ENCODE peak calls at places on chromosomes 11 and 22, in nine cellular contexts. One of them, this sample, is unnamed.

GRCh38 chr22:35299217-35299716 is 427 bp upstream of the TOM1 start:
- DNase-seq in mucosa of descending colon: no peak
- DNase-seq in mesendoderm: no peak
- DNase-seq in pancreas: no peak
- DNase-seq in aorta: no peak
- DNase-seq in CD8-positive, alpha-beta T cell: no peak
- DNase-seq in H9: no peak
- DNase-seq in tibial artery: no peak
- DNase-seq in uterus: no peak
- DNase-seq in this sample: no peak

GRCh38 chr11:27373856-27374602 is 11.0 kb upstream of the CCDC34 start:
- DNase-seq in mucosa of descending colon: no peak
- DNase-seq in mesendoderm: peak; percentile 50
- DNase-seq in pancreas: no peak
- DNase-seq in aorta: no peak
- DNase-seq in CD8-positive, alpha-beta T cell: no peak
- DNase-seq in H9: no peak
- DNase-seq in tibial artery: no peak
- DNase-seq in uterus: no peak
- DNase-seq in this sample: no peak

GRCh38 chr22:32796865-32797573 is 4.5 kb upstream of the TIMP3 start:
- DNase-seq in mucosa of descending colon: peak; percentile 72
- DNase-seq in mesendoderm: peak; percentile 67
- DNase-seq in pancreas: peak; percentile 44
- DNase-seq in aorta: peak; percentile 76
- DNase-seq in CD8-positive, alpha-beta T cell: peak; percentile 3
- DNase-seq in H9: peak; percentile 68
- DNase-seq in tibial artery: peak; percentile 85
- DNase-seq in uterus: peak; percentile 76
- DNase-seq in this sample: peak; percentile 71

GRCh38 chr11:112903310-112903709 is 57.9 kb upstream of the NCAM1 start:
- DNase-seq in mucosa of descending colon: no peak
- DNase-seq in mesendoderm: no peak
- DNase-seq in pancreas: no peak
- DNase-seq in aorta: no peak
- DNase-seq in CD8-positive, alpha-beta T cell: no peak
- DNase-seq in H9: no peak
- DNase-seq in tibial artery: no peak
- DNase-seq in uterus: no peak
- DNase-seq in this sample: no peak

GRCh38 chr11:81644239-81644840 is 1089.3 kb downstream of the FAM181B start:
- DNase-seq in mucosa of descending colon: no peak
- DNase-seq in mesendoderm: peak; percentile 88
- DNase-seq in pancreas: no peak
- DNase-seq in aorta: no peak
- DNase-seq in CD8-positive, alpha-beta T cell: no peak
- DNase-seq in H9: peak; percentile 53
- DNase-seq in tibial artery: no peak
- DNase-seq in uterus: no peak
- DNase-seq in this sample: no peak

GRCh38 chr11:106400949-106401545 is 323.6 kb downstream of the AASDHPPT start:
- DNase-seq in mucosa of descending colon: no peak
- DNase-seq in mesendoderm: no peak
- DNase-seq in pancreas: no peak
- DNase-seq in aorta: no peak
- DNase-seq in CD8-positive, alpha-beta T cell: no peak
- DNase-seq in H9: no peak
- DNase-seq in tibial artery: no peak
- DNase-seq in uterus: no peak
- DNase-seq in this sample: no peak

GRCh38 chr11:109390752-109391151 is 31.2 kb upstream of the C11orf87 start:
- DNase-seq in mucosa of descending colon: no peak
- DNase-seq in mesendoderm: peak; percentile 6
- DNase-seq in pancreas: no peak
- DNase-seq in aorta: no peak
- DNase-seq in CD8-positive, alpha-beta T cell: no peak
- DNase-seq in H9: no peak
- DNase-seq in tibial artery: no peak
- DNase-seq in uterus: no peak
- DNase-seq in this sample: no peak

GRCh38 chr11:39221739-39222138 is 2237.7 kb downstream of the LRRC4C start:
- DNase-seq in mucosa of descending colon: no peak
- DNase-seq in mesendoderm: no peak
- DNase-seq in pancreas: no peak
- DNase-seq in aorta: no peak
- DNase-seq in CD8-positive, alpha-beta T cell: no peak
- DNase-seq in H9: no peak
- DNase-seq in tibial artery: no peak
- DNase-seq in uterus: no peak
- DNase-seq in this sample: no peak

GRCh38 chr11:111418436-111418787 is 39.3 kb upstream of the POU2AF1 start:
- DNase-seq in mucosa of descending colon: no peak
- DNase-seq in mesendoderm: no peak
- DNase-seq in pancreas: no peak
- DNase-seq in aorta: no peak
- DNase-seq in CD8-positive, alpha-beta T cell: no peak
- DNase-seq in H9: no peak
- DNase-seq in tibial artery: no peak
- DNase-seq in uterus: no peak
- DNase-seq in this sample: no peak

GRCh38 chr11:111417011-111417765 is 38.1 kb upstream of the POU2AF1 start:
- DNase-seq in mucosa of descending colon: no peak
- DNase-seq in mesendoderm: no peak
- DNase-seq in pancreas: no peak
- DNase-seq in aorta: no peak
- DNase-seq in CD8-positive, alpha-beta T cell: no peak
- DNase-seq in H9: no peak
- DNase-seq in tibial artery: no peak
- DNase-seq in uterus: no peak
- DNase-seq in this sample: no peak

GRCh38 chr11:111419181-111419580 is 40.1 kb upstream of the POU2AF1 start:
- DNase-seq in mucosa of descending colon: no peak
- DNase-seq in mesendoderm: no peak
- DNase-seq in pancreas: no peak
- DNase-seq in aorta: no peak
- DNase-seq in CD8-positive, alpha-beta T cell: no peak
- DNase-seq in H9: no peak
- DNase-seq in tibial artery: no peak
- DNase-seq in uterus: no peak
- DNase-seq in this sample: no peak

GRCh38 chr11:111416231-111416960 is 37.3 kb upstream of the POU2AF1 start:
- DNase-seq in mucosa of descending colon: no peak
- DNase-seq in mesendoderm: no peak
- DNase-seq in pancreas: no peak
- DNase-seq in aorta: no peak
- DNase-seq in CD8-positive, alpha-beta T cell: no peak
- DNase-seq in H9: no peak
- DNase-seq in tibial artery: no peak
- DNase-seq in uterus: no peak
- DNase-seq in this sample: no peak

DNA sequence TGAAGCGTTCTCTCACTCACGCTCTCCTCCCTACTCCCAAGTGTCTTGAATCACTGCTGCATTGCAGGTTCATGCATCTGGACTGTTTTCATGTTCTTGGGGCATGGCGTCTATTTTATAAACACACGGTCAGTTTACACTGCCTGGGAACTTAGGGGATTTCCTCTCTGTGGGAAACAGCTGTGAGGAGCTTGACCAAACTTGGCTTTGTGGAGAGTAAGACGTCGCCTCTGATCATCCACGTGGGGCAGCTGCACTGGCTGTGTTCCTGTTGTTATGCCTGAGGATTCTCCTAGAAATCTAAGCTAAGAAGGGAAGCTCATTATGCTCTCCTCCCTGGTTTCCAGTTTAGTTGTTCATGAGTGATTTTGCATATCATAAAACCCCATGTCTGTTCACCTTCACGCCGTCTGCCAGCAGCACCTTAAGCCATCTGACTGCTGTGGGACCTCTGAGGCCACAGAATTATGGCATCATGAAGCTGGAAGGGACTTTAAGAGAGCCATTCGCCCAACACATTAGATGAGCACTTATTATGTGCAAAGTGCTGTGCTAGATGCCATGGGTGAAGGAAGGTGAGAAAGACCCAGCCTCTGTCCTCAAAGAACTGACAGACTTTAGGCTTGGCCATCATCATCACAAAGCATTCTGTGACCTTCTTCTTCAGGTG is 38.8 kb upstream of the POU2AF1 start:
- DNase-seq in mucosa of descending colon: no peak
- DNase-seq in mesendoderm: no peak
- DNase-seq in pancreas: peak; percentile 74
- DNase-seq in aorta: peak; percentile 66
- DNase-seq in CD8-positive, alpha-beta T cell: no peak
- DNase-seq in H9: no peak
- DNase-seq in tibial artery: no peak
- DNase-seq in uterus: peak; percentile 60
- DNase-seq in this sample: no peak
- H3K4me1 ChIP-seq in mucosa of descending colon: peaks cover 8% of the 10 kb centered on the region
- H3K4me1 ChIP-seq in mesendoderm: no peaks in the 10 kb centered on the region
- H3K4me1 ChIP-seq in pancreas: peaks cover 21% of the 10 kb centered on the region
- H3K4me1 ChIP-seq in aorta: peaks cover 7% of the 10 kb centered on the region
- H3K4me1 ChIP-seq in CD8-positive, alpha-beta T cell: peaks cover 26% of the 10 kb centered on the region
- H3K4me1 ChIP-seq in H9: no peaks in the 10 kb centered on the region
- H3K4me1 ChIP-seq in tibial artery: no peaks in the 10 kb centered on the region
- H3K4me1 ChIP-seq in uterus: peaks cover 8% of the 10 kb centered on the region
- H3K4me1 ChIP-seq in this sample: peaks cover 27% of the 10 kb centered on the region

GRCh38 chr11:130634981-130635473 is 186.6 kb downstream of the ADAMTS15 start:
- DNase-seq in mucosa of descending colon: no peak
- DNase-seq in mesendoderm: peak; percentile 54
- DNase-seq in pancreas: no peak
- DNase-seq in aorta: peak; percentile 68
- DNase-seq in CD8-positive, alpha-beta T cell: no peak
- DNase-seq in H9: no peak
- DNase-seq in tibial artery: peak; percentile 83
- DNase-seq in uterus: no peak
- DNase-seq in this sample: no peak
- H3K4me1 ChIP-seq in mucosa of descending colon: peaks cover 4% of the 10 kb centered on the region
- H3K4me1 ChIP-seq in mesendoderm: peaks cover 5% of the 10 kb centered on the region
- H3K4me1 ChIP-seq in pancreas: no peaks in the 10 kb centered on the region
- H3K4me1 ChIP-seq in aorta: no peaks in the 10 kb centered on the region
- H3K4me1 ChIP-seq in CD8-positive, alpha-beta T cell: no peaks in the 10 kb centered on the region
- H3K4me1 ChIP-seq in H9: no peaks in the 10 kb centered on the region
- H3K4me1 ChIP-seq in tibial artery: no peaks in the 10 kb centered on the region
- H3K4me1 ChIP-seq in uterus: peaks cover 7% of the 10 kb centered on the region
- H3K4me1 ChIP-seq in this sample: peaks cover 33% of the 10 kb centered on the region

GRCh38 chr11:126337121-126337471 is 18.4 kb upstream of the ST3GAL4 start:
- DNase-seq in mucosa of descending colon: no peak
- DNase-seq in mesendoderm: no peak
- DNase-seq in pancreas: no peak
- DNase-seq in aorta: no peak
- DNase-seq in CD8-positive, alpha-beta T cell: no peak
- DNase-seq in H9: no peak
- DNase-seq in tibial artery: no peak
- DNase-seq in uterus: no peak
- DNase-seq in this sample: no peak

GRCh38 chr11:126339866-126340434 is 15.5 kb upstream of the ST3GAL4 start:
- DNase-seq in mucosa of descending colon: no peak
- DNase-seq in mesendoderm: no peak
- DNase-seq in pancreas: no peak
- DNase-seq in aorta: peak; percentile 71
- DNase-seq in CD8-positive, alpha-beta T cell: no peak
- DNase-seq in H9: no peak
- DNase-seq in tibial artery: no peak
- DNase-seq in uterus: peak; percentile 75
- DNase-seq in this sample: peak; percentile 86

GRCh38 chr11:126337472-126338241 is 17.8 kb upstream of the ST3GAL4 start:
- DNase-seq in mucosa of descending colon: no peak
- DNase-seq in mesendoderm: no peak
- DNase-seq in pancreas: no peak
- DNase-seq in aorta: peak; percentile 44
- DNase-seq in CD8-positive, alpha-beta T cell: no peak
- DNase-seq in H9: no peak
- DNase-seq in tibial artery: no peak
- DNase-seq in uterus: no peak
- DNase-seq in this sample: no peak

GRCh38 chr11:126339073-126339865 is 16.2 kb upstream of the ST3GAL4 start:
- DNase-seq in mucosa of descending colon: no peak
- DNase-seq in mesendoderm: no peak
- DNase-seq in pancreas: no peak
- DNase-seq in aorta: peak; percentile 39
- DNase-seq in CD8-positive, alpha-beta T cell: no peak
- DNase-seq in H9: no peak
- DNase-seq in tibial artery: no peak
- DNase-seq in uterus: no peak
- DNase-seq in this sample: no peak

DNA sequence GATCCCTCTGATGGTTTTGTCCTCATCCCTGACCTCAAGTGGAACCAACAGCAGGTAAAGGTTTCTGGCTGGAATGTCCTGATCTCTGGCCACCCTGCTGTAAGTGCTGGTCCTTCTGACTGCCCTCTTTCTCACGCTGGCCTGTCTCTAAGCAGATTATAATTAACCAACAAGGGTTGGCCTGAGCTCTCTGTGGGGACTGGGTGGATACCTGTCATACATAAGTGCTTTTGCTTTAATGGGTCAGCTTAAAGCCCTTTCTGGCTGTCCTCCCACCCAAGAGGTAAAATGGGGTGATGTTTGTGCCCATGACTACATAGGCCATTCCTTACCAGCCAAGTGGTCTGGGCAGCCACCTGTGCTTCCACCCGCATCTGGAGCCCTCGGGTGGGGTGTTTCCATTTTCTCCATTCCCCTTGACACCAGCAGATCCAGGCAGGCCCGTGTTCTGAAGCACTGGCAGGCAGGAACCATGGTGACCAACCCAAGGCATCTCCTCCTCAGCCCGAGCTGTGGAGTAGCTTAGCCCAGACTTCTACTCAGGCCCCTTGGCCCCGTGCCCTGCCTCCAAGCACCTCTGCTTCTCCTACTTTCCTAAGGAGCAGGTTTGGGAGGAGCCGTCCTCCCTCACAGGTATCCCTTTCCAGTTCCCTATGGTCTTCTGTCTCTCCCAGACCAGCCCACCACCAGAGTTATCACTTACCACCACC is 17.0 kb upstream of the ST3GAL4 start:
- DNase-seq in mucosa of descending colon: no peak
- DNase-seq in mesendoderm: no peak
- DNase-seq in pancreas: no peak
- DNase-seq in aorta: peak; percentile 40
- DNase-seq in CD8-positive, alpha-beta T cell: no peak
- DNase-seq in H9: no peak
- DNase-seq in tibial artery: no peak
- DNase-seq in uterus: no peak
- DNase-seq in this sample: no peak
- H3K4me1 ChIP-seq in mucosa of descending colon: no peaks in the 10 kb centered on the region
- H3K4me1 ChIP-seq in mesendoderm: no peaks in the 10 kb centered on the region
- H3K4me1 ChIP-seq in pancreas: no peaks in the 10 kb centered on the region
- H3K4me1 ChIP-seq in aorta: no peaks in the 10 kb centered on the region
- H3K4me1 ChIP-seq in CD8-positive, alpha-beta T cell: no peaks in the 10 kb centered on the region
- H3K4me1 ChIP-seq in H9: no peaks in the 10 kb centered on the region
- H3K4me1 ChIP-seq in tibial artery: no peaks in the 10 kb centered on the region
- H3K4me1 ChIP-seq in uterus: no peaks in the 10 kb centered on the region
- H3K4me1 ChIP-seq in this sample: peaks cover 25% of the 10 kb centered on the region

GRCh38 chr22:49936973-49937757 is 18.7 kb downstream of the CRELD2 start:
- DNase-seq in mucosa of descending colon: peak; percentile 52
- DNase-seq in mesendoderm: no peak
- DNase-seq in pancreas: peak; percentile 41
- DNase-seq in aorta: no peak
- DNase-seq in CD8-positive, alpha-beta T cell: no peak
- DNase-seq in H9: no peak
- DNase-seq in tibial artery: no peak
- DNase-seq in uterus: no peak
- DNase-seq in this sample: no peak

GRCh38 chr22:49937758-49938564 is 19.5 kb downstream of the CRELD2 start:
- DNase-seq in mucosa of descending colon: peak; percentile 40
- DNase-seq in mesendoderm: no peak
- DNase-seq in pancreas: peak; percentile 36
- DNase-seq in aorta: no peak
- DNase-seq in CD8-positive, alpha-beta T cell: no peak
- DNase-seq in H9: no peak
- DNase-seq in tibial artery: no peak
- DNase-seq in uterus: no peak
- DNase-seq in this sample: no peak

GRCh38 chr22:49934891-49935557 is 16.6 kb downstream of the CRELD2 start:
- DNase-seq in mucosa of descending colon: peak; percentile 92
- DNase-seq in mesendoderm: no peak
- DNase-seq in pancreas: peak; percentile 82
- DNase-seq in aorta: peak; percentile 94
- DNase-seq in CD8-positive, alpha-beta T cell: peak; percentile 63
- DNase-seq in H9: peak; percentile 67
- DNase-seq in tibial artery: peak; percentile 87
- DNase-seq in uterus: peak; percentile 87
- DNase-seq in this sample: peak; percentile 90

GRCh38 chr22:49935561-49935960 is 17.1 kb downstream of the CRELD2 start:
- DNase-seq in mucosa of descending colon: no peak
- DNase-seq in mesendoderm: no peak
- DNase-seq in pancreas: peak; percentile 56
- DNase-seq in aorta: peak; percentile 78
- DNase-seq in CD8-positive, alpha-beta T cell: no peak
- DNase-seq in H9: no peak
- DNase-seq in tibial artery: no peak
- DNase-seq in uterus: no peak
- DNase-seq in this sample: no peak

GRCh38 chr22:49936018-49936972 is 17.9 kb downstream of the CRELD2 start:
- DNase-seq in mucosa of descending colon: peak; percentile 93
- DNase-seq in mesendoderm: peak; percentile 54
- DNase-seq in pancreas: peak; percentile 91
- DNase-seq in aorta: peak; percentile 97
- DNase-seq in CD8-positive, alpha-beta T cell: peak; percentile 80
- DNase-seq in H9: peak; percentile 87
- DNase-seq in tibial artery: peak; percentile 95
- DNase-seq in uterus: peak; percentile 96
- DNase-seq in this sample: peak; percentile 97
- H3K4me1 ChIP-seq in mucosa of descending colon: peaks cover 36% of the 10 kb centered on the region
- H3K4me1 ChIP-seq in mesendoderm: no peaks in the 10 kb centered on the region
- H3K4me1 ChIP-seq in pancreas: peaks cover 19% of the 10 kb centered on the region
- H3K4me1 ChIP-seq in aorta: peaks cover 2% of the 10 kb centered on the region
- H3K4me1 ChIP-seq in CD8-positive, alpha-beta T cell: peaks cover 26% of the 10 kb centered on the region
- H3K4me1 ChIP-seq in H9: peaks cover 2% of the 10 kb centered on the region
- H3K4me1 ChIP-seq in tibial artery: peaks cover 10% of the 10 kb centered on the region
- H3K4me1 ChIP-seq in uterus: no peaks in the 10 kb centered on the region
- H3K4me1 ChIP-seq in this sample: peaks cover 67% of the 10 kb centered on the region

This sample was measured in lower lobe of right lung.